ENCODE peak calls at places on chromosome 3, in seven cellular contexts. N, R, J, Z, U, D and Q are unnamed samples.

GRCh38 chr3:14725015-14725431 is 50.1 kb downstream of the C3orf20 start:
- DNase-seq in N (peak; percentile 88), U (peak; percentile 16), J (no peak), D (no peak), Z (no peak), R (no peak), Q (no peak)

GRCh38 chr3:83193526-83193925 is 1432.1 kb upstream of the GBE1 start:
- DNase-seq in Z (no peak), U (no peak), J (no peak), D (no peak), R (no peak), N (no peak), Q (no peak)

GRCh38 chr3:14550651-14551611 is 10.8 kb upstream of the GRIP2 start:
- DNase-seq in D (no peak), J (no peak), N (peak; percentile 50), U (peak; percentile 34), R (no peak), Z (no peak), Q (peak; percentile 56)

GRCh38 chr3:65146149-65146548 is 458.3 kb upstream of the ADAMTS9 start:
- DNase-seq in Z (no peak), D (no peak), N (no peak), U (no peak), R (no peak), J (no peak), Q (no peak)

GRCh38 chr3:174533286-174533685 is 325.8 kb upstream of the NAALADL2 start:
- DNase-seq in R (no peak), D (no peak), U (no peak), N (peak; percentile 46), Z (no peak), J (no peak), Q (peak; percentile 87)

GRCh38 chr3:157123621-157124020 is 36.3 kb downstream of the CCNL1 start:
- DNase-seq in D (no peak), N (peak; percentile 63), R (no peak), U (no peak), J (no peak), Z (no peak), Q (peak; percentile 66)

GRCh38 chr3:126360046-126360713 is 3.0 kb upstream of the KLF15 start:
- DNase-seq in D (no peak), Z (no peak), U (no peak), J (peak; percentile 2), R (no peak), N (no peak), Q (peak; percentile 51)

GRCh38 chr3:101849714-101850326 is 506 bp downstream of the NFKBIZ start:
- DNase-seq in R (peak; percentile 49), U (peak; percentile 48), J (peak; percentile 76), D (no peak), N (no peak), Z (peak; percentile 49), Q (peak; percentile 85)

GRCh38 chr3:149315694-149316093 is 17.7 kb downstream of the TM4SF18 start:
- DNase-seq in J (no peak), N (peak; percentile 18), R (no peak), Z (no peak), U (no peak), D (no peak), Q (no peak)

GRCh38 chr3:193240850-193241706 is at the start of gene PLAAT1:
- DNase-seq in J (peak; percentile 77), N (peak; percentile 9), Z (peak; percentile 72), R (no peak), U (peak; percentile 82), D (no peak), Q (peak; percentile 84)

GRCh38 chr3:64470436-64470835 is 217.4 kb downstream of the ADAMTS9 start:
- DNase-seq in J (no peak), N (no peak), R (no peak), D (no peak), U (no peak), Z (no peak), Q (no peak)

GRCh38 chr3:184937611-184938010 is 125.6 kb downstream of the VPS8 start:
- DNase-seq in Z (no peak), R (no peak), U (no peak), J (no peak), N (no peak), D (no peak), Q (no peak)

GRCh38 chr3:123194552-123194951 is 7.2 kb upstream of the SEC22A start:
- DNase-seq in D (no peak), U (peak; percentile 37), Z (peak; percentile 56), N (no peak), R (no peak), J (no peak), Q (no peak)

GRCh38 chr3:117871934-117872333 is 1162.4 kb downstream of the TUSC7 start:
- DNase-seq in J (no peak), N (no peak), U (no peak), R (no peak), D (no peak), Z (no peak), Q (no peak)

GRCh38 chr3:61141184-61141583 is 110.1 kb downstream of the FHIT start:
- DNase-seq in D (no peak), J (no peak), Z (no peak), R (no peak), U (no peak), N (no peak), Q (no peak)

GRCh38 chr3:70185661-70186060 is 126.8 kb downstream of the MDFIC2 start:
- DNase-seq in N (no peak), Z (no peak), R (no peak), D (no peak), U (no peak), J (no peak), Q (no peak)

GRCh38 chr3:115571413-115571812 is 51.9 kb upstream of the GAP43 start:
- DNase-seq in Z (no peak), J (no peak), N (no peak), U (no peak), R (no peak), D (no peak), Q (no peak)
- TF ChIP-seq CTCF in Z (no peak), J (no peak), N (no peak), U (no peak), R (no peak), D (no peak), Q (no peak)

GRCh38 chr3:139564290-139564861 is 24.8 kb upstream of the RBP1 start:
- DNase-seq in Z (peak; percentile 22), D (no peak), J (no peak), U (peak; percentile 28), R (no peak), N (no peak), Q (no peak)
- TF ChIP-seq CTCF in Z (peak; percentile 21), D (no peak), J (peak; percentile 22), U (peak; percentile 30), R (no peak), N (peak; percentile 28), Q (peak; percentile 9)

DNA sequence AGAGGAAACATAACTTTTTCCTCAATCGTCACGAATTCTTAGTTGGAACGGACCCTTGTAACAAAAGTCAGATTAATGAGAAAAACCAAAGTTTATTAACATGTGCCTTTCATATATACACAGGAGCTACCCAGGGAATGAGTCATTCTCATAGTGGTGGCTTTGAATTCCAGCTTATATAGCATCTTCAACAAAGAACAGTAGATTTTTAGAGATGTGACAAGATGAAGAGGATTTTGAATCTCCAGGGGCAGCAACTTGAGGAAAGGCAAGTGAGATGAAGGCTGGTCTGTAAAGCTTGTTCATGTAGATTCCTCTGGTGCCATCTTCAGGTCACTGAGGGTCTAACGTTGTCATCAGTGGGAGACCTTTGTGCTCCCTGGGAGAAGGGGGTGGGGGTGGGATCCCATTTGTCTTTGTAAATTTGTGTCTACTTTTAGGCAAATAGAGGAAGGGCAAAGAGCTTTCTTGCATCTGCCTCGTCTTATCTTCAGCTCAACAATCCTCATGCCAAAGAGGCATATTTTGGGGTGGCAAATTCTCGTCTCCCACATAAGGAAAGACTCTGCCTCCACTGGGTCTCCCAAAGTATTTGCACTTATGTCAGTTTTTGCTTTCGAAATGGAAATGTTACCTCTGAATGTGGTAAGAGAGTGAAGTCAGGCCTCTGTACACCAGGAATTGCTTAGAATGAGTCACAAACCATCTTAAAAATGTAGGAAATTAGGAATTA is 29.5 kb downstream of the CLEC3B start:
- DNase-seq in R (no peak), D (no peak), N (peak; percentile 75), J (no peak), Z (peak; percentile 32), U (no peak), Q (no peak)
- TF ChIP-seq CTCF in R (no peak), D (no peak), N (no peak), J (no peak), Z (peak; percentile 20), U (no peak), Q (peak; percentile 20)

GRCh38 chr3:11095932-11096265 is 58.4 kb upstream of the HRH1 start:
- DNase-seq in Z (no peak), D (no peak), U (no peak), R (no peak), J (no peak), N (no peak), Q (no peak)
- TF ChIP-seq CTCF in Z (no peak), D (no peak), U (no peak), R (no peak), J (no peak), N (no peak), Q (peak; percentile 21)